ENCODE peak calls at places on chromosomes 3 and 15, in five cellular contexts. One of them, this sample, is unnamed.
A peak's percentile ranks its signal among the peaks of the same experiment; 100 is the strongest.

GRCh38 chr3:49625971-49626640 is 48.0 kb upstream of the APEH start:
- DNase-seq in fibroblast of pulmonary artery: no peak
- DNase-seq in tibial artery: no peak
- DNase-seq in stomach: no peak
- DNase-seq in LNCaP clone FGC: no peak
- DNase-seq in this sample: no peak

GRCh38 chr15:69798481-69799315 is 299.0 kb downstream of the TLE3 start:
- DNase-seq in fibroblast of pulmonary artery: peak; percentile 59
- DNase-seq in tibial artery: no peak
- DNase-seq in stomach: peak; percentile 15
- DNase-seq in LNCaP clone FGC: no peak
- DNase-seq in this sample: no peak

GRCh38 chr3:30943206-30943605 is 48.7 kb upstream of the GADL1 start:
- DNase-seq in fibroblast of pulmonary artery: no peak
- DNase-seq in tibial artery: no peak
- DNase-seq in stomach: no peak
- DNase-seq in LNCaP clone FGC: no peak
- DNase-seq in this sample: no peak

GRCh38 chr3:105490045-105490444 is 123.3 kb downstream of the ALCAM start:
- DNase-seq in fibroblast of pulmonary artery: peak; percentile 26
- DNase-seq in tibial artery: no peak
- DNase-seq in stomach: no peak
- DNase-seq in LNCaP clone FGC: no peak
- DNase-seq in this sample: no peak

GRCh38 chr3:72152551-72153476 is 367.9 kb upstream of the PROK2 start:
- DNase-seq in fibroblast of pulmonary artery: peak; percentile 92
- DNase-seq in tibial artery: peak; percentile 84
- DNase-seq in stomach: peak; percentile 91
- DNase-seq in LNCaP clone FGC: peak; percentile 91
- DNase-seq in this sample: peak; percentile 76

GRCh38 chr3:143832433-143832832 is 15.8 kb downstream of the SLC9A9 start:
- DNase-seq in fibroblast of pulmonary artery: no peak
- DNase-seq in tibial artery: no peak
- DNase-seq in stomach: no peak
- DNase-seq in LNCaP clone FGC: no peak
- DNase-seq in this sample: no peak

GRCh38 chr15:47384316-47384715 is 333.0 kb upstream of the SEMA6D start:
- DNase-seq in fibroblast of pulmonary artery: peak; percentile 96
- DNase-seq in tibial artery: peak; percentile 28
- DNase-seq in stomach: no peak
- DNase-seq in LNCaP clone FGC: no peak
- DNase-seq in this sample: peak; percentile 15

GRCh38 chr3:141875893-141876380 is 506 bp upstream of the ATP1B3 start:
- DNase-seq in fibroblast of pulmonary artery: peak; percentile 80
- DNase-seq in tibial artery: peak; percentile 52
- DNase-seq in stomach: peak; percentile 56
- DNase-seq in LNCaP clone FGC: no peak
- DNase-seq in this sample: peak; percentile 67

GRCh38 chr15:57367556-57367955 is 8.7 kb upstream of the CGNL1 start:
- DNase-seq in fibroblast of pulmonary artery: no peak
- DNase-seq in tibial artery: no peak
- DNase-seq in stomach: no peak
- DNase-seq in LNCaP clone FGC: no peak
- DNase-seq in this sample: no peak

GRCh38 chr15:58040117-58040516 is 25.4 kb downstream of the ALDH1A2 start:
- DNase-seq in fibroblast of pulmonary artery: no peak
- DNase-seq in tibial artery: no peak
- DNase-seq in stomach: no peak
- DNase-seq in LNCaP clone FGC: no peak
- DNase-seq in this sample: no peak

GRCh38 chr3:185422677-185423076 is 59.7 kb downstream of the MAP3K13 start:
- DNase-seq in fibroblast of pulmonary artery: no peak
- DNase-seq in tibial artery: no peak
- DNase-seq in stomach: no peak
- DNase-seq in LNCaP clone FGC: no peak
- DNase-seq in this sample: no peak

GRCh38 chr3:151789853-151790463 is 24.0 kb upstream of the AADAC start:
- DNase-seq in fibroblast of pulmonary artery: no peak
- DNase-seq in tibial artery: no peak
- DNase-seq in stomach: no peak
- DNase-seq in LNCaP clone FGC: no peak
- DNase-seq in this sample: no peak

GRCh38 chr3:156511987-156512677 is 42.8 kb downstream of the SSR3 start:
- DNase-seq in fibroblast of pulmonary artery: no peak
- DNase-seq in tibial artery: no peak
- DNase-seq in stomach: no peak
- DNase-seq in LNCaP clone FGC: no peak
- DNase-seq in this sample: no peak

GRCh38 chr3:47156418-47156817 is 7.5 kb downstream of the SETD2 start:
- DNase-seq in fibroblast of pulmonary artery: no peak
- DNase-seq in tibial artery: no peak
- DNase-seq in stomach: no peak
- DNase-seq in LNCaP clone FGC: no peak
- DNase-seq in this sample: no peak

GRCh38 chr15:59931642-59932296 is 72.3 kb upstream of the FOXB1 start:
- DNase-seq in fibroblast of pulmonary artery: no peak
- DNase-seq in tibial artery: no peak
- DNase-seq in stomach: no peak
- DNase-seq in LNCaP clone FGC: no peak
- DNase-seq in this sample: no peak

GRCh38 chr3:18007980-18008379 is 265.5 kb upstream of the TBC1D5 start:
- DNase-seq in fibroblast of pulmonary artery: peak; percentile 42
- DNase-seq in tibial artery: no peak
- DNase-seq in stomach: no peak
- DNase-seq in LNCaP clone FGC: no peak
- DNase-seq in this sample: no peak

GRCh38 chr3:52247455-52248164 is 2.1 kb downstream of the PPM1M start:
- DNase-seq in fibroblast of pulmonary artery: no peak
- DNase-seq in tibial artery: no peak
- DNase-seq in stomach: no peak
- DNase-seq in LNCaP clone FGC: no peak
- DNase-seq in this sample: no peak

GRCh38 chr15:89359471-89360293 is 25.1 kb upstream of the POLG start:
- DNase-seq in fibroblast of pulmonary artery: no peak
- DNase-seq in tibial artery: no peak
- DNase-seq in stomach: no peak
- DNase-seq in LNCaP clone FGC: no peak
- DNase-seq in this sample: no peak

GRCh38 chr3:114803042-114803695 is 343.9 kb downstream of the ZBTB20 start:
- DNase-seq in fibroblast of pulmonary artery: no peak
- DNase-seq in tibial artery: no peak
- DNase-seq in stomach: no peak
- DNase-seq in LNCaP clone FGC: no peak
- DNase-seq in this sample: no peak

GRCh38 chr3:46722443-46722842 is 4.8 kb upstream of the PRSS50 start:
- DNase-seq in fibroblast of pulmonary artery: no peak
- DNase-seq in tibial artery: no peak
- DNase-seq in stomach: no peak
- DNase-seq in LNCaP clone FGC: no peak
- DNase-seq in this sample: no peak

GRCh38 chr3:66495633-66496032 is 5.2 kb downstream of the LRIG1 start:
- DNase-seq in fibroblast of pulmonary artery: no peak
- DNase-seq in tibial artery: no peak
- DNase-seq in stomach: no peak
- DNase-seq in LNCaP clone FGC: no peak
- DNase-seq in this sample: no peak

GRCh38 chr3:51897391-51897790 is 5.8 kb downstream of the IQCF1 start:
- DNase-seq in fibroblast of pulmonary artery: no peak
- DNase-seq in tibial artery: no peak
- DNase-seq in stomach: no peak
- DNase-seq in LNCaP clone FGC: no peak
- DNase-seq in this sample: no peak

GRCh38 chr15:67506775-67507747 is 13.9 kb upstream of the C15orf61 start:
- DNase-seq in fibroblast of pulmonary artery: peak; percentile 70
- DNase-seq in tibial artery: no peak
- DNase-seq in stomach: no peak
- DNase-seq in LNCaP clone FGC: no peak
- DNase-seq in this sample: no peak

GRCh38 chr15:82570721-82571519 is 30.7 kb upstream of the RPS17 start:
- DNase-seq in fibroblast of pulmonary artery: no peak
- DNase-seq in tibial artery: no peak
- DNase-seq in stomach: no peak
- DNase-seq in LNCaP clone FGC: no peak
- DNase-seq in this sample: no peak

GRCh38 chr15:58840048-58840447 is 68.9 kb downstream of the MINDY2 start:
- DNase-seq in fibroblast of pulmonary artery: peak; percentile 96
- DNase-seq in tibial artery: no peak
- DNase-seq in stomach: no peak
- DNase-seq in LNCaP clone FGC: no peak
- DNase-seq in this sample: no peak

GRCh38 chr3:57383838-57384237 is 91.4 kb upstream of the ASB14 start:
- DNase-seq in fibroblast of pulmonary artery: no peak
- DNase-seq in tibial artery: no peak
- DNase-seq in stomach: no peak
- DNase-seq in LNCaP clone FGC: no peak
- DNase-seq in this sample: no peak

GRCh38 chr15:32887090-32887489 is 169.3 kb downstream of the GREM1 start:
- DNase-seq in fibroblast of pulmonary artery: no peak
- DNase-seq in tibial artery: no peak
- DNase-seq in stomach: no peak
- DNase-seq in LNCaP clone FGC: no peak
- DNase-seq in this sample: no peak

GRCh38 chr3:100761211-100761921 is 52.1 kb downstream of the TFG start:
- DNase-seq in fibroblast of pulmonary artery: no peak
- DNase-seq in tibial artery: no peak
- DNase-seq in stomach: no peak
- DNase-seq in LNCaP clone FGC: no peak
- DNase-seq in this sample: no peak

GRCh38 chr3:197680955-197681521 is 55.7 kb downstream of the RUBCN start:
- DNase-seq in fibroblast of pulmonary artery: no peak
- DNase-seq in tibial artery: no peak
- DNase-seq in stomach: no peak
- DNase-seq in LNCaP clone FGC: peak; percentile 69
- DNase-seq in this sample: no peak

GRCh38 chr3:57274845-57275244 is 17.6 kb downstream of the ASB14 start:
- DNase-seq in fibroblast of pulmonary artery: no peak
- DNase-seq in tibial artery: no peak
- DNase-seq in stomach: no peak
- DNase-seq in LNCaP clone FGC: no peak
- DNase-seq in this sample: no peak

GRCh38 chr3:112038863-112039262 is 4.3 kb downstream of the TMPRSS7 start:
- DNase-seq in fibroblast of pulmonary artery: peak; percentile 22
- DNase-seq in tibial artery: no peak
- DNase-seq in stomach: no peak
- DNase-seq in LNCaP clone FGC: peak; percentile 21
- DNase-seq in this sample: no peak

GRCh38 chr15:31448635-31448979 is 122.0 kb downstream of the KLF13 start:
- DNase-seq in fibroblast of pulmonary artery: no peak
- DNase-seq in tibial artery: no peak
- DNase-seq in stomach: no peak
- DNase-seq in LNCaP clone FGC: no peak
- DNase-seq in this sample: no peak

GRCh38 chr3:74613060-74613459 is 1.4 kb downstream of the CNTN3 start:
- DNase-seq in fibroblast of pulmonary artery: no peak
- DNase-seq in tibial artery: no peak
- DNase-seq in stomach: no peak
- DNase-seq in LNCaP clone FGC: no peak
- DNase-seq in this sample: no peak

GRCh38 chr3:95894820-95895219 is 919.6 kb upstream of the EPHA6 start:
- DNase-seq in fibroblast of pulmonary artery: no peak
- DNase-seq in tibial artery: no peak
- DNase-seq in stomach: no peak
- DNase-seq in LNCaP clone FGC: no peak
- DNase-seq in this sample: no peak

GRCh38 chr3:95905182-95905581 is 909.2 kb upstream of the EPHA6 start:
- DNase-seq in fibroblast of pulmonary artery: peak; percentile 29
- DNase-seq in tibial artery: no peak
- DNase-seq in stomach: no peak
- DNase-seq in LNCaP clone FGC: no peak
- DNase-seq in this sample: no peak

GRCh38 chr3:95901948-95902347 is 912.4 kb upstream of the EPHA6 start:
- DNase-seq in fibroblast of pulmonary artery: no peak
- DNase-seq in tibial artery: no peak
- DNase-seq in stomach: no peak
- DNase-seq in LNCaP clone FGC: no peak
- DNase-seq in this sample: no peak

GRCh38 chr3:95899494-95899893 is 914.9 kb upstream of the EPHA6 start:
- DNase-seq in fibroblast of pulmonary artery: peak; percentile 18
- DNase-seq in tibial artery: no peak
- DNase-seq in stomach: no peak
- DNase-seq in LNCaP clone FGC: peak; percentile 70
- DNase-seq in this sample: no peak

DNA sequence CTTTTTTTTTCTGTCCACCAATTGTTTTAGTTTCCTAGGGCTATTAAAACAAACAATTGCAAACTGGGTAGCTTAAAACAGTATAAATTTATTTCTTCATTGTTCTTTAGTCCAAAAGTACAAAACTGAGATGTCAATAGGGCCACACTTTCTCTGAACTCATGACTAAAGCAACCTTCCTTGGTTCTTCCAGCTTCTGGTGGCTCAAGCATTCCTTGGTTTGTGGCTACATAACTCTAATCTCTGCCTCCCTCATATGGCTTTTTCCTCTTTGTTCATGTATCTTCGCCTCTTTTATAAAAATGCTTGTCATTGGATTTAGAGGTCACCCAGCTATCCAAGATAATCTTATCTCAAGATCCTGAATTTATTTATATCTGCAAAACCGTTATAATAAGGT is 914.5 kb upstream of the EPHA6 start:
- DNase-seq in fibroblast of pulmonary artery: peak; percentile 11
- DNase-seq in tibial artery: no peak
- DNase-seq in stomach: no peak
- DNase-seq in LNCaP clone FGC: no peak
- DNase-seq in this sample: no peak
- TF ChIP-seq CTCF in fibroblast of pulmonary artery: no peak
- TF ChIP-seq CTCF in tibial artery: no peak
- TF ChIP-seq CTCF in stomach: no peak
- TF ChIP-seq CTCF in LNCaP clone FGC: no peak
- TF ChIP-seq CTCF in this sample: no peak

GRCh38 chr3:8618950-8619349 is 25.6 kb downstream of the SSUH2 start:
- DNase-seq in fibroblast of pulmonary artery: no peak
- DNase-seq in tibial artery: no peak
- DNase-seq in stomach: peak; percentile 9
- DNase-seq in LNCaP clone FGC: no peak
- DNase-seq in this sample: no peak
- TF ChIP-seq CTCF in fibroblast of pulmonary artery: no peak
- TF ChIP-seq CTCF in tibial artery: no peak
- TF ChIP-seq CTCF in stomach: no peak
- TF ChIP-seq CTCF in LNCaP clone FGC: no peak
- TF ChIP-seq CTCF in this sample: no peak

DNA sequence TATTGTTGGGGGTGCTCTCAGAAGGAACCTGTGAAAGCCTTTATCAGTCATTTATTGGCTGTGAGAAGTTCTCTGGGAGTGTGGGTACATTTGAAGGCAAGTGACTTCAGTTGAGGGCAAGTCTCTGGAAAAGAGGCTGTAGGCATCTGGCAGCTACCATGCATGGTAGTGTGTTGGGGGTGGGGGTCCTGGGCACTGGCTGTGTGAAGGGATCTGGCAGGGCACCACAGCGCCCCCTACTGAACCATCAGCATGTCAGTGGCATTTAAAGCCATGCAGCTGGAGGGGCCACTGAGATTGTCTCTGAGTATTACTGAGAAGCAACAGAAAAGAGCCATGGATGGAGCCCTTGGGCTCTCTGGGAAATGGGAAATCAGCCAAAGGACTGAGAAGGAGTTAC is 30.6 kb downstream of the CRTAP start:
- DNase-seq in fibroblast of pulmonary artery: no peak
- DNase-seq in tibial artery: no peak
- DNase-seq in stomach: no peak
- DNase-seq in LNCaP clone FGC: no peak
- DNase-seq in this sample: no peak
- TF ChIP-seq CTCF in fibroblast of pulmonary artery: peak; percentile 23
- TF ChIP-seq CTCF in tibial artery: peak; percentile 9
- TF ChIP-seq CTCF in stomach: no peak
- TF ChIP-seq CTCF in LNCaP clone FGC: peak; percentile 31
- TF ChIP-seq CTCF in this sample: no peak

GRCh38 chr3:129045675-129046036 is 14.9 kb upstream of the GP9 start:
- DNase-seq in fibroblast of pulmonary artery: no peak
- DNase-seq in tibial artery: no peak
- DNase-seq in stomach: no peak
- DNase-seq in LNCaP clone FGC: no peak
- DNase-seq in this sample: no peak
- TF ChIP-seq CTCF in fibroblast of pulmonary artery: no peak
- TF ChIP-seq CTCF in tibial artery: no peak
- TF ChIP-seq CTCF in stomach: no peak
- TF ChIP-seq CTCF in LNCaP clone FGC: no peak
- TF ChIP-seq CTCF in this sample: no peak